ENCODE peak calls at places on chromosomes 6 and 20, in eight cellular contexts. One of them, this sample, is unnamed.

GRCh38 chr6:103327079-103327478 is 1532.6 kb downstream of the HACE1 start:
- DNase-seq in anterior cingulate cortex: no peak
- DNase-seq in fibroblast of the conjunctiva: no peak
- DNase-seq in psoas muscle: no peak
- DNase-seq in ovary: no peak
- DNase-seq in skeletal muscle cell: no peak
- DNase-seq in NCI-H2081: no peak
- DNase-seq in lower leg skin: no peak
- DNase-seq in this sample: no peak

GRCh38 chr6:125546827-125547226 is 202.6 kb upstream of the HEY2 start:
- DNase-seq in skeletal muscle cell: no peak
- DNase-seq in NCI-H2081: no peak
- DNase-seq in lower leg skin: no peak
- DNase-seq in ovary: no peak
- DNase-seq in anterior cingulate cortex: no peak
- DNase-seq in fibroblast of the conjunctiva: peak; percentile 13
- DNase-seq in psoas muscle: no peak
- DNase-seq in this sample: no peak

GRCh38 chr6:106739387-106739786 is 110.0 kb downstream of the QRSL1 start:
- DNase-seq in NCI-H2081: no peak
- DNase-seq in fibroblast of the conjunctiva: no peak
- DNase-seq in skeletal muscle cell: no peak
- DNase-seq in lower leg skin: peak; percentile 85
- DNase-seq in ovary: no peak
- DNase-seq in anterior cingulate cortex: peak; percentile 25
- DNase-seq in psoas muscle: peak; percentile 83
- DNase-seq in this sample: peak; percentile 13

GRCh38 chr6:170075659-170076223 is 215.1 kb downstream of the DLL1 start:
- DNase-seq in fibroblast of the conjunctiva: no peak
- DNase-seq in anterior cingulate cortex: no peak
- DNase-seq in skeletal muscle cell: no peak
- DNase-seq in lower leg skin: peak; percentile 84
- DNase-seq in NCI-H2081: no peak
- DNase-seq in psoas muscle: no peak
- DNase-seq in ovary: no peak
- DNase-seq in this sample: peak; percentile 33

GRCh38 chr6:3825331-3825831 is 23.8 kb upstream of the FAM50B start:
- DNase-seq in anterior cingulate cortex: peak; percentile 27
- DNase-seq in ovary: peak; percentile 44
- DNase-seq in psoas muscle: peak; percentile 71
- DNase-seq in NCI-H2081: no peak
- DNase-seq in skeletal muscle cell: no peak
- DNase-seq in fibroblast of the conjunctiva: no peak
- DNase-seq in lower leg skin: peak; percentile 93
- DNase-seq in this sample: peak; percentile 48

GRCh38 chr6:138943089-138943625 is 44.9 kb downstream of the REPS1 start:
- DNase-seq in lower leg skin: no peak
- DNase-seq in NCI-H2081: no peak
- DNase-seq in anterior cingulate cortex: no peak
- DNase-seq in ovary: no peak
- DNase-seq in fibroblast of the conjunctiva: no peak
- DNase-seq in psoas muscle: no peak
- DNase-seq in skeletal muscle cell: no peak
- DNase-seq in this sample: no peak

GRCh38 chr6:7087491-7087979 is 20.2 kb upstream of the RREB1 start:
- DNase-seq in NCI-H2081: no peak
- DNase-seq in anterior cingulate cortex: no peak
- DNase-seq in psoas muscle: no peak
- DNase-seq in fibroblast of the conjunctiva: no peak
- DNase-seq in skeletal muscle cell: no peak
- DNase-seq in lower leg skin: no peak
- DNase-seq in ovary: no peak
- DNase-seq in this sample: no peak

GRCh38 chr20:15890358-15890982 is 682.8 kb downstream of the KIF16B start:
- DNase-seq in lower leg skin: no peak
- DNase-seq in psoas muscle: no peak
- DNase-seq in skeletal muscle cell: no peak
- DNase-seq in anterior cingulate cortex: no peak
- DNase-seq in NCI-H2081: peak; percentile 15
- DNase-seq in fibroblast of the conjunctiva: no peak
- DNase-seq in ovary: no peak
- DNase-seq in this sample: no peak

GRCh38 chr6:148035763-148036390 is 306.8 kb upstream of the SASH1 start:
- DNase-seq in lower leg skin: no peak
- DNase-seq in anterior cingulate cortex: no peak
- DNase-seq in NCI-H2081: no peak
- DNase-seq in psoas muscle: no peak
- DNase-seq in skeletal muscle cell: no peak
- DNase-seq in ovary: no peak
- DNase-seq in fibroblast of the conjunctiva: no peak
- DNase-seq in this sample: no peak